ENCODE peak calls at places on chromosome 9, in nine cellular contexts. R, F, D, N, G, S, O, H and P are unnamed samples.

GRCh38 chr9:33718987-33719386 is 76.4 kb upstream of the PRSS3 start:
- DNase-seq in R (no peak), F (no peak), D (no peak), N (peak), G (no peak), S (no peak), O (peak), H (no peak), P (no peak)

GRCh38 chr9:114002986-114003740 is 74.9 kb downstream of the AMBP start:
- DNase-seq in R (no peak), F (no peak), D (no peak), N (no peak), G (no peak), S (no peak), O (no peak), H (no peak), P (no peak)

GRCh38 chr9:36892279-36892678 is 141.8 kb downstream of the PAX5 start:
- DNase-seq in R (no peak), F (no peak), D (no peak), N (no peak), G (no peak), S (no peak), O (no peak), H (no peak), P (no peak)

GRCh38 chr9:16000826-16001225 is 448.0 kb downstream of the CCDC171 start:
- DNase-seq in R (no peak), F (no peak), D (no peak), N (no peak), G (no peak), S (no peak), O (peak), H (no peak), P (no peak)

GRCh38 chr9:109487247-109487646 is 10.9 kb downstream of the PTPN3 start:
- DNase-seq in R (no peak), F (no peak), D (peak), N (no peak), G (no peak), S (no peak), O (no peak), H (no peak), P (no peak)

GRCh38 chr9:133059623-133060022 is 2.2 kb upstream of the CEL start:
- DNase-seq in R (no peak), F (peak), D (no peak), N (no peak), G (no peak), S (no peak), O (no peak), H (no peak), P (no peak)

GRCh38 chr9:35114921-35115341 is 731 bp downstream of the ATOSB start:
- DNase-seq in R (no peak), F (no peak), D (peak), N (peak), G (peak), S (peak), O (no peak), H (no peak), P (no peak)

GRCh38 chr9:133558191-133559126 is 24.0 kb downstream of the ADAMTSL2 start:
- DNase-seq in R (peak), F (peak), D (no peak), N (peak), G (no peak), S (peak), O (peak), H (no peak), P (no peak)

GRCh38 chr9:81758123-81758797 is 68.9 kb upstream of the TLE1 start:
- DNase-seq in R (no peak), F (no peak), D (no peak), N (no peak), G (no peak), S (no peak), O (no peak), H (no peak), P (no peak)

GRCh38 chr9:134337469-134337868 is 11.2 kb downstream of the RXRA start:
- DNase-seq in R (no peak), F (no peak), D (no peak), N (no peak), G (no peak), S (no peak), O (no peak), H (no peak), P (no peak)

GRCh38 chr9:34611251-34611810 is 566 bp downstream of the RPP25L start:
- DNase-seq in R (no peak), F (no peak), D (no peak), N (no peak), G (no peak), S (peak), O (no peak), H (no peak), P (no peak)

GRCh38 chr9:93896093-93896492 is 59.1 kb downstream of the BARX1 start:
- DNase-seq in R (no peak), F (no peak), D (no peak), N (no peak), G (no peak), S (no peak), O (no peak), H (peak), P (no peak)

GRCh38 chr9:70390922-70391321 is 23.5 kb downstream of the KLF9 start:
- DNase-seq in R (no peak), F (no peak), D (no peak), N (no peak), G (no peak), S (no peak), O (no peak), H (no peak), P (no peak)

GRCh38 chr9:108363321-108363720 is 492.5 kb downstream of the ACTL7B start:
- DNase-seq in R (no peak), F (no peak), D (no peak), N (no peak), G (no peak), S (no peak), O (no peak), H (no peak), P (no peak)

GRCh38 chr9:98333703-98334582 is 78.5 kb upstream of the TBC1D2 start:
- DNase-seq in R (no peak), F (no peak), D (no peak), N (peak), G (no peak), S (no peak), O (peak), H (no peak), P (no peak)

GRCh38 chr9:33220681-33221567 is 19.0 kb upstream of the SPINK4 start:
- DNase-seq in R (no peak), F (no peak), D (no peak), N (no peak), G (no peak), S (peak), O (no peak), H (no peak), P (no peak)

GRCh38 chr9:34337404-34337803 is 8.0 kb downstream of the NUDT2 start:
- DNase-seq in R (no peak), F (no peak), D (peak), N (no peak), G (no peak), S (no peak), O (peak), H (no peak), P (no peak)

GRCh38 chr9:127848756-127849504 is 5.5 kb downstream of the ENG start:
- DNase-seq in R (no peak), F (no peak), D (no peak), N (no peak), G (no peak), S (no peak), O (no peak), H (no peak), P (no peak)

GRCh38 chr9:37451628-37452027 is 13.6 kb downstream of the ZBTB5 start:
- DNase-seq in R (no peak), F (no peak), D (no peak), N (no peak), G (no peak), S (no peak), O (no peak), H (no peak), P (no peak)

GRCh38 chr9:120091206-120091605 is 488.8 kb downstream of the CDK5RAP2 start:
- DNase-seq in R (no peak), F (no peak), D (no peak), N (no peak), G (no peak), S (no peak), O (no peak), H (no peak), P (no peak)

GRCh38 chr9:122338989-122339388 is 31.8 kb upstream of the PTGS1 start:
- DNase-seq in R (no peak), F (no peak), D (no peak), N (no peak), G (no peak), S (no peak), O (no peak), H (no peak), P (no peak)

GRCh38 chr9:114098021-114098659 is 952 bp downstream of the KIF12 start:
- DNase-seq in R (no peak), F (peak), D (peak), N (no peak), G (peak), S (no peak), O (no peak), H (peak), P (no peak)

GRCh38 chr9:115373000-115373709 is 255.2 kb upstream of the TNC start:
- DNase-seq in R (no peak), F (peak), D (no peak), N (peak), G (no peak), S (no peak), O (peak), H (no peak), P (peak)

GRCh38 chr9:73199886-73200285 is 48.2 kb downstream of the ANXA1 start:
- DNase-seq in R (no peak), F (no peak), D (peak), N (no peak), G (no peak), S (no peak), O (no peak), H (no peak), P (no peak)

GRCh38 chr9:114364123-114364522 is 23.7 kb downstream of the AKNA start:
- DNase-seq in R (no peak), F (no peak), D (no peak), N (peak), G (no peak), S (no peak), O (peak), H (no peak), P (no peak)

GRCh38 chr9:81530407-81530810 is 158.9 kb downstream of the TLE1 start:
- DNase-seq in R (no peak), F (no peak), D (no peak), N (no peak), G (no peak), S (no peak), O (no peak), H (no peak), P (no peak)

GRCh38 chr9:136059321-136059791 is 35.7 kb downstream of the NACC2 start:
- DNase-seq in R (no peak), F (no peak), D (no peak), N (no peak), G (no peak), S (no peak), O (no peak), H (no peak), P (peak)

GRCh38 chr9:105401651-105402050 is 46.2 kb upstream of the FSD1L start:
- DNase-seq in R (no peak), F (no peak), D (peak), N (peak), G (no peak), S (no peak), O (peak), H (no peak), P (no peak)

GRCh38 chr9:23851024-23851629 is 25.1 kb upstream of the ELAVL2 start:
- DNase-seq in R (no peak), F (no peak), D (peak), N (no peak), G (peak), S (no peak), O (no peak), H (peak), P (no peak)

GRCh38 chr9:38183994-38184568 is 115.1 kb upstream of the SHB start:
- DNase-seq in R (no peak), F (no peak), D (peak), N (peak), G (no peak), S (no peak), O (no peak), H (no peak), P (no peak)

GRCh38 chr9:35905912-35906679 is at the start of gene HRCT1:
- DNase-seq in R (peak), F (no peak), D (no peak), N (peak), G (peak), S (peak), O (peak), H (no peak), P (peak)

GRCh38 chr9:116232425-116233159 is 79.0 kb downstream of the PAPPA start:
- DNase-seq in R (no peak), F (no peak), D (no peak), N (peak), G (no peak), S (no peak), O (peak), H (no peak), P (no peak)

GRCh38 chr9:4353236-4353635 is 53.4 kb upstream of the GLIS3 start:
- DNase-seq in R (no peak), F (no peak), D (no peak), N (no peak), G (no peak), S (no peak), O (no peak), H (no peak), P (no peak)

GRCh38 chr9:93577045-93577939 is 908 bp downstream of the PHF2 start:
- DNase-seq in R (no peak), F (peak), D (peak), N (no peak), G (peak), S (peak), O (no peak), H (no peak), P (no peak)

GRCh38 chr9:1047605-1048235 is 2.4 kb upstream of the DMRT2 start:
- DNase-seq in R (no peak), F (peak), D (peak), N (peak), G (peak), S (no peak), O (peak), H (no peak), P (no peak)

GRCh38 chr9:89375181-89375760 is 57.0 kb downstream of the SECISBP2 start:
- DNase-seq in R (no peak), F (peak), D (no peak), N (no peak), G (no peak), S (no peak), O (no peak), H (no peak), P (no peak)
- TF ChIP-seq CTCF in R (no peak), F (peak), D (no peak), N (no peak), G (no peak), S (no peak), O (no peak), H (no peak), P (no peak)

DNA sequence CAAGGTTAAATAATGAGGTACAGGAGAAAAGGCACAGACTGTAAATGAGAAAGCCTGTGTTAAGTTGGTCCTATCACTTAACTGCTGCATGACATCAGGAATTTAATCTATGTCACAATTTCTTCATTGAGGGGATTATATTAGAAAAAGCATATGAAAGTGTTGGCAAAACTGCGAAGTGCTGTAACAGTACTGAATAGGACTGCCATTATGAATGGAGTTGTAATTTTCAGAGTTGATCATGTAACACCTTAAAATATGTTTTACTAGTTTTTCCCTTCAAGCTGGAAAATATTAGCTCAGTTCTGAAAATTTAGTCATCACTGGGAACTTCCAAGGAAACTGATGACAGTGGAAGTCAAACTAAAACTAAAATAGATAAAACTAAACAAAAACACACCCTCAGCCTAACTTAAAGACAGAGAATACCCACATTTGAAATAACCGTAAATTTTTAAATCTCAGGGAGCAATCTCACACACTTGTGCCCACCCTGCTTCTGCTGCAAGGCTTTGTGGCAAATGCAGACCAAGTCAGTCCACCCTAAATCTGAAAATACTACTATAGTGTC is 45.1 kb downstream of the ERMP1 start:
- DNase-seq in R (no peak), F (no peak), D (no peak), N (no peak), G (no peak), S (no peak), O (no peak), H (no peak), P (no peak)
- TF ChIP-seq CTCF in R (no peak), F (no peak), D (no peak), N (no peak), G (no peak), S (no peak), O (no peak), H (no peak), P (no peak)

GRCh38 chr9:9778293-9778692 is 834.5 kb downstream of the PTPRD start:
- DNase-seq in R (no peak), F (no peak), D (no peak), N (no peak), G (no peak), S (no peak), O (no peak), H (no peak), P (no peak)
- TF ChIP-seq CTCF in R (no peak), F (no peak), D (no peak), N (no peak), G (no peak), S (no peak), O (no peak), H (no peak), P (no peak)

DNA sequence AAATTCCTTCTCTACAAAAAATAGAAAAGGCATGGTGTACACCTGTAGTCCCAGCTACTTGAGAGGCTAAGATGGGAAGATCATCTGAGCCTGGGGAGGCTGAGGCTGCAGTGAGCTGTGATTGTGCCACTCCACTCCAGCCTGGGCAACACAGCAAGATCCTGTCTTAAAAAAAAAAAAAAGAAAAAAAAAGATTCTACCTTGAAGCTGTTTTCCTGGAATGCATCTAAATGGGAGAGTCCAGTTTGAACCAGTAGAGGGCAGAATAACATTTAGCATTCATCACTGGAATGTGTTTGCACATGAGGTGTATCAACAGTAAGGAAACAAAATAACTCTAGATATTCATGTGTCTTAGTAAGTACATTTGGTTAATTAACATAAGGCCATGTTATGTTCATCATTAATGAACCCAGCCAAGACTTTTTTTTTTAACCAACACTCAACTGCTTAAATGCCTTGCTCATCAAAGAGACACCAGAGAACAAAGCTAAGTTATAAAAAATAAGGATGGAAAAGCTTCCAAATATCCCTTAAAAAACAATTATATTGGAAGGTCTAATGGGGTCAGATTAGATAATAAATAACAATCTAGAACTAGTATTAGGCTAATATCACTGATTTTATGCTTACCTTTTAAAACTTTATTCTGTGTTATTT is 16.1 kb downstream of the IFNE start:
- DNase-seq in R (no peak), F (peak), D (peak), N (peak), G (no peak), S (no peak), O (peak), H (no peak), P (no peak)
- TF ChIP-seq CTCF in R (peak), F (peak), D (peak), N (peak), G (peak), S (peak), O (peak), H (peak), P (peak)

GRCh38 chr9:78365979-78366697 is 69.2 kb downstream of the PSAT1 start:
- DNase-seq in R (no peak), F (no peak), D (peak), N (peak), G (no peak), S (no peak), O (peak), H (no peak), P (no peak)
- TF ChIP-seq CTCF in R (peak), F (peak), D (no peak), N (peak), G (no peak), S (peak), O (peak), H (peak), P (peak)

GRCh38 chr9:126514037-126514821 is 99.5 kb upstream of the LMX1B start:
- DNase-seq in R (no peak), F (peak), D (peak), N (peak), G (peak), S (peak), O (peak), H (peak), P (no peak)
- TF ChIP-seq CTCF in R (peak), F (peak), D (peak), N (peak), G (no peak), S (peak), O (peak), H (peak), P (peak)

GRCh38 chr9:131814714-131815113 is 74.8 kb upstream of the RAPGEF1 start:
- DNase-seq in R (no peak), F (no peak), D (no peak), N (no peak), G (no peak), S (no peak), O (no peak), H (no peak), P (no peak)

GRCh38 chr9:131812116-131812790 is 72.4 kb upstream of the RAPGEF1 start:
- DNase-seq in R (no peak), F (no peak), D (no peak), N (no peak), G (no peak), S (no peak), O (no peak), H (no peak), P (no peak)

GRCh38 chr9:131811405-131811804 is 71.5 kb upstream of the RAPGEF1 start:
- DNase-seq in R (no peak), F (no peak), D (no peak), N (no peak), G (no peak), S (no peak), O (no peak), H (no peak), P (no peak)

GRCh38 chr9:131810351-131811170 is 70.7 kb upstream of the RAPGEF1 start:
- DNase-seq in R (no peak), F (no peak), D (no peak), N (no peak), G (no peak), S (no peak), O (no peak), H (no peak), P (no peak)

GRCh38 chr9:131813116-131813515 is 73.2 kb upstream of the RAPGEF1 start:
- DNase-seq in R (no peak), F (no peak), D (no peak), N (peak), G (no peak), S (no peak), O (peak), H (no peak), P (no peak)
- TF ChIP-seq CTCF in R (no peak), F (no peak), D (no peak), N (no peak), G (no peak), S (no peak), O (no peak), H (no peak), P (no peak)

GRCh38 chr9:86637515-86637914 is 283.3 kb upstream of the TUT7 start:
- DNase-seq in R (no peak), F (no peak), D (peak), N (peak), G (no peak), S (peak), O (peak), H (peak), P (no peak)
- TF ChIP-seq CTCF in R (no peak), F (peak), D (peak), N (peak), G (no peak), S (peak), O (peak), H (peak), P (peak)

DNA sequence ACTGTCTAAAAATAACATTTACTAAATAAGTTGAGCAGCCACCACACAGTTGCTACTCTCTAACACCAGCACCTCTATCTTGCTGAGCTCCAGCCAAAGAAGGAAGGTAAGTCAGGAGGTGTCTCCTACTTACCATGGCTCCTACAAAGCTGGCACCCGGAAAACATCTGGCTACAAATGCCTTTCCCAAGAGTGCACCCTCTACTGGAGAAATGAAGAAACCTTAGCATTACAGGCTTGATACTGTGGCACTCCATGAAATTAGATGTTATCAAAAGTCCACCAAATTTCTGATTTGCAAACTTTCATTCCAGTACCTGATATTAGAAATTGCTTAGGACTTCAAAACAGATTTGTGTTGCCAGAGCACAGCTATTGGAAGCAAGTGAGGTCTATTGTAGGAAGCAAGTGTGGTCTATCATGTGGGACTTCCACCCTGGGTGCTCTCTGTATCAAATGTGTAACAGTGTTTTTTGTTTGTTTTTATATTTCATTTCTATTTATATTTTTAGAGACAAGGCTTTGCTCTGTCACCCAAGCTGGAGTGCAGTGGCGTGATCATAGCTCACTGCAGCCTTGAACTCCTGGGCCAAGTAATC is 25.7 kb upstream of the RFK start:
- DNase-seq in R (no peak), F (no peak), D (peak), N (peak), G (no peak), S (no peak), O (no peak), H (no peak), P (no peak)
- TF ChIP-seq CTCF in R (peak), F (peak), D (peak), N (peak), G (peak), S (peak), O (peak), H (peak), P (peak)